ENCODE peak calls at places on chromosomes 3 and 15, in six cellular contexts. One of them, this sample, is unnamed.
A peak's percentile ranks its signal among the peaks of the same experiment; 100 is the strongest.

GRCh38 chr3:160780246-160780645 is 24.2 kb downstream of the PPM1L start:
- DNase-seq in prostate gland: no peak
- DNase-seq in tibial artery: no peak
- DNase-seq in trophoblast cell: peak; percentile 8
- DNase-seq in uterus: no peak
- DNase-seq in left lung: no peak
- DNase-seq in this sample: no peak

GRCh38 chr15:79065744-79066376 is 24.7 kb downstream of the RASGRF1 start:
- DNase-seq in tibial artery: no peak
- DNase-seq in prostate gland: no peak
- DNase-seq in left lung: no peak
- DNase-seq in trophoblast cell: peak; percentile 68
- DNase-seq in uterus: no peak
- DNase-seq in this sample: no peak

GRCh38 chr15:50065264-50065663 is 53.8 kb downstream of the ATP8B4 start:
- DNase-seq in tibial artery: no peak
- DNase-seq in trophoblast cell: peak; percentile 4
- DNase-seq in prostate gland: no peak
- DNase-seq in left lung: no peak
- DNase-seq in uterus: no peak
- DNase-seq in this sample: no peak

GRCh38 chr3:43185656-43186375 is 79.9 kb upstream of the POMGNT2 start:
- DNase-seq in tibial artery: no peak
- DNase-seq in prostate gland: no peak
- DNase-seq in uterus: no peak
- DNase-seq in left lung: no peak
- DNase-seq in trophoblast cell: peak; percentile 61
- DNase-seq in this sample: no peak

GRCh38 chr15:101019351-101019750 is 100.2 kb downstream of the LRRK1 start:
- DNase-seq in uterus: peak; percentile 2
- DNase-seq in prostate gland: no peak
- DNase-seq in trophoblast cell: no peak
- DNase-seq in tibial artery: no peak
- DNase-seq in left lung: no peak
- DNase-seq in this sample: no peak

GRCh38 chr3:172153335-172153861 is 114.0 kb downstream of the FNDC3B start:
- DNase-seq in prostate gland: peak; percentile 93
- DNase-seq in left lung: peak; percentile 95
- DNase-seq in tibial artery: peak; percentile 97
- DNase-seq in uterus: peak; percentile 92
- DNase-seq in trophoblast cell: peak; percentile 82
- DNase-seq in this sample: peak; percentile 92

GRCh38 chr15:96333194-96334016 is 2.9 kb downstream of the NR2F2 start:
- DNase-seq in left lung: peak; percentile 44
- DNase-seq in tibial artery: peak; percentile 70
- DNase-seq in prostate gland: no peak
- DNase-seq in trophoblast cell: peak; percentile 48
- DNase-seq in uterus: no peak
- DNase-seq in this sample: no peak

GRCh38 chr3:115913069-115913686 is 289.9 kb downstream of the GAP43 start:
- DNase-seq in trophoblast cell: peak; percentile 34
- DNase-seq in left lung: no peak
- DNase-seq in tibial artery: no peak
- DNase-seq in uterus: no peak
- DNase-seq in prostate gland: no peak
- DNase-seq in this sample: no peak

GRCh38 chr3:195249057-195249770 is 21.7 kb downstream of the XXYLT1 start:
- DNase-seq in left lung: no peak
- DNase-seq in trophoblast cell: no peak
- DNase-seq in uterus: peak; percentile 12
- DNase-seq in tibial artery: peak; percentile 58
- DNase-seq in prostate gland: no peak
- DNase-seq in this sample: no peak

GRCh38 chr3:156471431-156471830 is 83.5 kb downstream of the SSR3 start:
- DNase-seq in prostate gland: no peak
- DNase-seq in uterus: no peak
- DNase-seq in left lung: no peak
- DNase-seq in trophoblast cell: no peak
- DNase-seq in tibial artery: no peak
- DNase-seq in this sample: no peak

GRCh38 chr15:84616235-84616634 is 15.4 kb downstream of the ZSCAN2 start:
- DNase-seq in uterus: no peak
- DNase-seq in tibial artery: peak; percentile 62
- DNase-seq in trophoblast cell: no peak
- DNase-seq in prostate gland: no peak
- DNase-seq in left lung: no peak
- DNase-seq in this sample: no peak

GRCh38 chr15:78906310-78906608 is 33.6 kb downstream of the MORF4L1 start:
- DNase-seq in prostate gland: no peak
- DNase-seq in tibial artery: peak; percentile 79
- DNase-seq in left lung: no peak
- DNase-seq in trophoblast cell: peak; percentile 82
- DNase-seq in uterus: peak; percentile 67
- DNase-seq in this sample: no peak

GRCh38 chr3:125602752-125603649 is 7.7 kb upstream of the OSBPL11 start:
- DNase-seq in prostate gland: no peak
- DNase-seq in left lung: no peak
- DNase-seq in uterus: no peak
- DNase-seq in trophoblast cell: no peak
- DNase-seq in tibial artery: no peak
- DNase-seq in this sample: no peak

GRCh38 chr15:56943398-56943797 is 25.0 kb downstream of the TCF12 start:
- DNase-seq in left lung: no peak
- DNase-seq in tibial artery: no peak
- DNase-seq in trophoblast cell: no peak
- DNase-seq in prostate gland: no peak
- DNase-seq in uterus: no peak
- DNase-seq in this sample: no peak

GRCh38 chr3:45679805-45680204 is 9.4 kb upstream of the SACM1L start:
- DNase-seq in prostate gland: no peak
- DNase-seq in uterus: no peak
- DNase-seq in trophoblast cell: peak; percentile 59
- DNase-seq in left lung: no peak
- DNase-seq in tibial artery: no peak
- DNase-seq in this sample: no peak

GRCh38 chr3:177351757-177352158 is 154.5 kb upstream of the TBL1XR1 start:
- DNase-seq in left lung: no peak
- DNase-seq in uterus: no peak
- DNase-seq in tibial artery: no peak
- DNase-seq in prostate gland: no peak
- DNase-seq in trophoblast cell: no peak
- DNase-seq in this sample: no peak

GRCh38 chr3:116340680-116341216 is 104.5 kb downstream of the LSAMP start:
- DNase-seq in uterus: no peak
- DNase-seq in prostate gland: no peak
- DNase-seq in tibial artery: no peak
- DNase-seq in left lung: no peak
- DNase-seq in trophoblast cell: no peak
- DNase-seq in this sample: no peak

GRCh38 chr3:155853214-155854146 is 747 bp downstream of the SLC33A1 start:
- DNase-seq in uterus: no peak
- DNase-seq in left lung: peak; percentile 53
- DNase-seq in prostate gland: peak; percentile 8
- DNase-seq in trophoblast cell: peak; percentile 56
- DNase-seq in tibial artery: no peak
- DNase-seq in this sample: peak; percentile 9

GRCh38 chr3:112446343-112446742 is 52.9 kb downstream of the BTLA start:
- DNase-seq in uterus: no peak
- DNase-seq in trophoblast cell: peak; percentile 64
- DNase-seq in tibial artery: no peak
- DNase-seq in prostate gland: no peak
- DNase-seq in left lung: no peak
- DNase-seq in this sample: no peak

GRCh38 chr3:135169651-135170050 is 374.6 kb downstream of the EPHB1 start:
- DNase-seq in left lung: no peak
- DNase-seq in prostate gland: no peak
- DNase-seq in uterus: no peak
- DNase-seq in tibial artery: no peak
- DNase-seq in trophoblast cell: no peak
- DNase-seq in this sample: no peak

DNA sequence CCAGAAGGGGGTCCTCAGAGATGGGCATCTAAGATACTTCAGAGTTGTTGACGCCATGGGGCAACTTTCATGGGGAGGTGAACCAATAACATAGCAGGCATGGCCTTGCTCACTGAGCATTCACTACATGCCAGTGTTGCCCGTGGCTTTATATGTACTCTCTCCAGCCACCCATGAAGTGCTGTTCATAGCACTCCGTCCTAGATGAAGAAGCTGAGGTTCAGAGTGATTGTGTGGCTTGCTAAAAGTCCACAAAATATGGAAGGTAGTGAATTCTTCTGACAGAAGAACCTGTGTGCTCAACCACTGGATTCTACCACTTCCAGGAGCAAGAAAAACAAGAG is 9.8 kb upstream of the SEMA4B start:
- DNase-seq in trophoblast cell: no peak
- DNase-seq in left lung: no peak
- DNase-seq in uterus: no peak
- DNase-seq in prostate gland: no peak
- DNase-seq in tibial artery: no peak
- DNase-seq in this sample: no peak
- H3K27ac ChIP-seq in trophoblast cell: no peak overlapping the region
- H3K27ac ChIP-seq in left lung: peak overlapping the region; percentile 53
- H3K27ac ChIP-seq in uterus: no peak overlapping the region
- H3K27ac ChIP-seq in prostate gland: peak overlapping the region; percentile 99
- H3K27ac ChIP-seq in tibial artery: peak overlapping the region; percentile 72
- H3K27ac ChIP-seq in this sample: peak overlapping the region; percentile 49

GRCh38 chr15:89149501-89150101 is 61.3 kb downstream of the ABHD2 start:
- DNase-seq in prostate gland: peak; percentile 45
- DNase-seq in left lung: no peak
- DNase-seq in uterus: no peak
- DNase-seq in tibial artery: no peak
- DNase-seq in trophoblast cell: no peak
- DNase-seq in this sample: no peak

GRCh38 chr15:89155656-89156055 is 65.7 kb downstream of the RLBP1 start:
- DNase-seq in uterus: no peak
- DNase-seq in trophoblast cell: no peak
- DNase-seq in prostate gland: no peak
- DNase-seq in left lung: no peak
- DNase-seq in tibial artery: no peak
- DNase-seq in this sample: peak; percentile 56

GRCh38 chr15:89148126-89148525 is 59.9 kb downstream of the ABHD2 start:
- DNase-seq in left lung: no peak
- DNase-seq in prostate gland: no peak
- DNase-seq in uterus: no peak
- DNase-seq in tibial artery: no peak
- DNase-seq in trophoblast cell: no peak
- DNase-seq in this sample: no peak

GRCh38 chr15:89150762-89151305 is 62.6 kb downstream of the ABHD2 start:
- DNase-seq in prostate gland: no peak
- DNase-seq in left lung: peak; percentile 50
- DNase-seq in trophoblast cell: no peak
- DNase-seq in uterus: no peak
- DNase-seq in tibial artery: no peak
- DNase-seq in this sample: no peak

DNA sequence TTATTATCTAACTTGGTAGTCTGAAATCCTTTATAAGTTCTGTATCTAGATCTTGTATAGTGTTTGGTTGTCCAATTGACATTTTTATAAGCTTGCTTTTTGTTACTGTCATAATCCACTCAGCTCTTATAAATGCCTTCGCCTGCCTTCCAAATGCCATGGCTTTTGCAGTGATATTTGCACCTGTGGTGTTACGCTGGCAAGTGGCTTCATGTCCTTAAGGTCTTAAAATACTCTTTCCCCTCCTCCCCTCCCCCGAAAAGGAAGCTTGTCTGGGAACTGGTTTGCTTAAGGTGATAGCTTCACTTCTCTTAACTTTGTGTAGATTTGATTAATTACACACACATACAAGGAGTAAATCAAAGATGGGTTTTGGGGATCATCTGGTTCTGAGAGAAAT is 62.0 kb downstream of the ABHD2 start:
- DNase-seq in uterus: no peak
- DNase-seq in tibial artery: no peak
- DNase-seq in trophoblast cell: no peak
- DNase-seq in left lung: no peak
- DNase-seq in prostate gland: no peak
- DNase-seq in this sample: no peak
- H3K27ac ChIP-seq in uterus: peak overlapping the region; percentile 4
- H3K27ac ChIP-seq in tibial artery: no peak overlapping the region
- H3K27ac ChIP-seq in trophoblast cell: no peak overlapping the region
- H3K27ac ChIP-seq in left lung: peak overlapping the region; percentile 77
- H3K27ac ChIP-seq in prostate gland: peak overlapping the region; percentile 58
- H3K27ac ChIP-seq in this sample: peak overlapping the region; percentile 1

GRCh38 chr3:127796751-127797150 is 25.6 kb downstream of the MGLL start:
- DNase-seq in uterus: no peak
- DNase-seq in prostate gland: no peak
- DNase-seq in left lung: no peak
- DNase-seq in tibial artery: no peak
- DNase-seq in trophoblast cell: no peak
- DNase-seq in this sample: no peak
- H3K27ac ChIP-seq in uterus: no peak overlapping the region
- H3K27ac ChIP-seq in prostate gland: no peak overlapping the region
- H3K27ac ChIP-seq in left lung: no peak overlapping the region
- H3K27ac ChIP-seq in tibial artery: no peak overlapping the region
- H3K27ac ChIP-seq in trophoblast cell: no peak overlapping the region
- H3K27ac ChIP-seq in this sample: no peak overlapping the region

GRCh38 chr3:188124184-188124583 is 29.8 kb upstream of the LPP start:
- DNase-seq in tibial artery: no peak
- DNase-seq in uterus: no peak
- DNase-seq in left lung: no peak
- DNase-seq in trophoblast cell: no peak
- DNase-seq in prostate gland: no peak
- DNase-seq in this sample: no peak

GRCh38 chr3:188123170-188123920 is 30.6 kb upstream of the LPP start:
- DNase-seq in tibial artery: no peak
- DNase-seq in left lung: no peak
- DNase-seq in uterus: no peak
- DNase-seq in trophoblast cell: no peak
- DNase-seq in prostate gland: no peak
- DNase-seq in this sample: no peak

GRCh38 chr3:188125076-188125475 is 28.9 kb upstream of the LPP start:
- DNase-seq in trophoblast cell: no peak
- DNase-seq in left lung: peak; percentile 37
- DNase-seq in prostate gland: no peak
- DNase-seq in tibial artery: no peak
- DNase-seq in uterus: no peak
- DNase-seq in this sample: no peak

GRCh38 chr3:188119846-188120245 is 34.1 kb upstream of the LPP start:
- DNase-seq in trophoblast cell: peak; percentile 9
- DNase-seq in left lung: no peak
- DNase-seq in tibial artery: no peak
- DNase-seq in uterus: no peak
- DNase-seq in prostate gland: no peak
- DNase-seq in this sample: no peak

DNA sequence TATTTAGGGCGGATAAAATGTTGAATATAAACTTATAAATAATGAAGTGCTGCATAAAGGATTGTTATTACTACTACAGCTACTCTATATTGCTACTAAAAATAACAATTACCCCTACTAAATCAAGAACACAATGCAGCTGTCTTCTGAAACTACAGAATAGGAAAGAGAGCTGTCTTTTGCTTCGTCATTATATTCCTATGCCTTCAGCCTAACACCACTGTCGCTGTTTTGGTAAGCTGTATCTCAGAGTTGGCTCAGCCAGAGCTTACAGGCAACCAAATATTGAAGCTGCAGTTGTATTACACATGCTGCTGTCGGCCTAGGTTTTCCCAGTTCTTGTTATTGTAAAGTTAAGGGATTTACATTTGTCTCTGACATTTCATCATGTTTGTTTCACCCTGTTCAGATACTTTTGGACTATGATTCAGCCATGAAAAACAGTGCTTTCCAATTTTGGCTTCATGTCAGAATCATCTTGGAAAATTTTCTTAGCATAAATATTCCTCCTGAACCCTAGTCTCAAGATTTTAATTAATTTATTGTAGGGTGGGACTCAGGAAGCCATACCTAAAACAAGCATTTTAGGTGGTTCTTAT is 31.3 kb upstream of the LPP start:
- DNase-seq in left lung: no peak
- DNase-seq in trophoblast cell: no peak
- DNase-seq in uterus: no peak
- DNase-seq in tibial artery: no peak
- DNase-seq in prostate gland: no peak
- DNase-seq in this sample: no peak
- H3K27ac ChIP-seq in left lung: no peak overlapping the region
- H3K27ac ChIP-seq in trophoblast cell: no peak overlapping the region
- H3K27ac ChIP-seq in uterus: no peak overlapping the region
- H3K27ac ChIP-seq in tibial artery: no peak overlapping the region
- H3K27ac ChIP-seq in prostate gland: no peak overlapping the region
- H3K27ac ChIP-seq in this sample: no peak overlapping the region

This sample was measured in heart right ventricle.